ENCODE peak calls at places on chromosomes 3 and 15, in eight cellular contexts. S, C, F, G, R, J, O and V are unnamed samples.
A peak's percentile ranks its signal among the peaks of the same experiment; 100 is the strongest.

GRCh38 chr3:88816445-88816844 is 291.0 kb upstream of the EPHA3 start:
- DNase-seq in S (no peak), G (no peak), O (no peak), J (no peak), R (no peak), F (no peak), C (no peak), V (no peak)

GRCh38 chr15:68909601-68910000 is 20.7 kb upstream of the SPESP1 start:
- DNase-seq in F (no peak), C (no peak), R (no peak), O (no peak), J (no peak), S (no peak), G (no peak), V (no peak)

GRCh38 chr15:98671060-98672008 is 23.0 kb downstream of the IGF1R start:
- DNase-seq in R (no peak), J (no peak), G (no peak), F (no peak), S (peak; percentile 66), C (peak; percentile 52), O (no peak), V (no peak)

GRCh38 chr3:62335196-62335595 is 38.2 kb downstream of the FEZF2 start:
- DNase-seq in F (no peak), C (no peak), G (no peak), R (no peak), S (no peak), J (no peak), O (no peak), V (no peak)

GRCh38 chr3:27573780-27574437 is 89.7 kb upstream of the SLC4A7 start:
- DNase-seq in G (no peak), J (no peak), S (no peak), R (no peak), C (no peak), O (no peak), F (no peak), V (no peak)

GRCh38 chr3:51955893-51956770 is 951 bp downstream of the GPR62 start:
- DNase-seq in C (peak; percentile 84), J (no peak), G (no peak), O (peak; percentile 60), S (peak; percentile 86), R (peak; percentile 84), F (peak; percentile 48), V (peak; percentile 71)

GRCh38 chr3:149547413-149547812 is 72.9 kb downstream of the TM4SF4 start:
- DNase-seq in C (no peak), J (no peak), S (no peak), F (no peak), R (peak; percentile 90), G (no peak), O (no peak), V (peak; percentile 18)

GRCh38 chr15:77749236-77749997 is 116.7 kb upstream of the LINGO1 start:
- DNase-seq in S (peak; percentile 74), C (peak; percentile 31), F (no peak), G (no peak), R (no peak), O (no peak), J (no peak), V (no peak)

GRCh38 chr3:134387293-134387692 is 13.0 kb upstream of the AMOTL2 start:
- DNase-seq in S (no peak), F (no peak), G (no peak), R (no peak), J (no peak), O (no peak), C (no peak), V (no peak)

GRCh38 chr3:156819842-156820686 is 6.1 kb upstream of the LEKR1 start:
- DNase-seq in F (no peak), S (no peak), O (no peak), R (no peak), J (no peak), G (no peak), C (no peak), V (no peak)

GRCh38 chr3:43757613-43758012 is 66.9 kb downstream of the ABHD5 start:
- DNase-seq in C (no peak), F (no peak), J (no peak), O (no peak), G (no peak), S (no peak), R (no peak), V (no peak)

GRCh38 chr15:69757186-69757585 is 304.6 kb downstream of the RPLP1 start:
- DNase-seq in C (no peak), G (no peak), S (no peak), R (no peak), O (no peak), J (no peak), F (peak; percentile 43), V (no peak)

GRCh38 chr3:66490984-66491383 is 9.8 kb downstream of the LRIG1 start:
- DNase-seq in R (no peak), J (no peak), F (no peak), C (peak; percentile 74), S (no peak), G (no peak), O (no peak), V (no peak)

GRCh38 chr3:161233557-161233956 is 12.4 kb downstream of the NMD3 start:
- DNase-seq in O (no peak), F (no peak), G (no peak), R (no peak), S (no peak), C (no peak), J (no peak), V (no peak)

GRCh38 chr3:4320453-4320852 is 17.3 kb downstream of the SETMAR start:
- DNase-seq in C (no peak), O (no peak), G (no peak), F (no peak), S (no peak), J (no peak), R (no peak), V (no peak)

GRCh38 chr3:127999509-128000106 is 52.6 kb upstream of the SEC61A1 start:
- DNase-seq in C (no peak), G (no peak), J (no peak), F (no peak), R (no peak), S (no peak), O (no peak), V (no peak)

GRCh38 chr3:11457126-11457525 is 184.9 kb downstream of the ATG7 start:
- DNase-seq in R (no peak), S (no peak), O (no peak), C (no peak), G (no peak), J (no peak), F (no peak), V (no peak)

GRCh38 chr3:11095932-11096265 is 58.4 kb upstream of the HRH1 start:
- DNase-seq in S (peak; percentile 62), O (no peak), F (no peak), G (no peak), R (no peak), C (peak; percentile 23), J (no peak), V (no peak)

GRCh38 chr3:117486709-117487394 is 777.3 kb downstream of the TUSC7 start:
- DNase-seq in J (no peak), F (no peak), R (no peak), S (no peak), C (peak; percentile 35), G (no peak), O (no peak), V (no peak)

DNA sequence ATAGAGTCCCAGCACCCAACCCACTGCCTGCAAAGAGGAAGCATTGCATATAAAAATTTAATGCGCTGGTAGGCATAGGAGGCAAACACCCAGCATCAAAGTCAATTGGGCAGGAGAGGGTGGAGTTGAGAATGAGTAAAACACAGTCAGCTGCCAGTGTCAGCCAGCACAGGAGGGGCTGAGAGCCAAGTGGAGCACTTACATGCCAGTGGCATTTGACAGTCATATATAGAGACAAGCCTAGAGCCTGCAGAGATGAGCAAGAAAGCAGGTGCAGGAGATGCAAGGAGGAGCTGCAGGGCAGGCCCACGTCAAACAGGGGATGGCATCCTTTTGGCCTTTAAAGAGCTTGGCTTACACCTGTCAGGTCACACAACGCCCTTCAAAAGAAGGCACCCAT is 27.6 kb upstream of the ZFAND6 start:
- DNase-seq in F (no peak), C (no peak), S (no peak), G (no peak), J (no peak), R (no peak), O (no peak), V (no peak)
- H3K27ac ChIP-seq in F (no peak overlapping the region), C (no peak overlapping the region), S (no peak overlapping the region), G (no peak overlapping the region), J (no peak overlapping the region), R (no peak overlapping the region), O (no peak overlapping the region), V (no peak overlapping the region)

GRCh38 chr15:64444836-64445235 is 15.5 kb upstream of the ZNF609 start:
- DNase-seq in S (no peak), F (no peak), C (no peak), G (no peak), O (no peak), R (no peak), J (no peak), V (no peak)
- H3K27ac ChIP-seq in S (no peak overlapping the region), F (no peak overlapping the region), C (no peak overlapping the region), G (no peak overlapping the region), O (no peak overlapping the region), R (peak overlapping the region; percentile 13), J (no peak overlapping the region), V (no peak overlapping the region)

DNA sequence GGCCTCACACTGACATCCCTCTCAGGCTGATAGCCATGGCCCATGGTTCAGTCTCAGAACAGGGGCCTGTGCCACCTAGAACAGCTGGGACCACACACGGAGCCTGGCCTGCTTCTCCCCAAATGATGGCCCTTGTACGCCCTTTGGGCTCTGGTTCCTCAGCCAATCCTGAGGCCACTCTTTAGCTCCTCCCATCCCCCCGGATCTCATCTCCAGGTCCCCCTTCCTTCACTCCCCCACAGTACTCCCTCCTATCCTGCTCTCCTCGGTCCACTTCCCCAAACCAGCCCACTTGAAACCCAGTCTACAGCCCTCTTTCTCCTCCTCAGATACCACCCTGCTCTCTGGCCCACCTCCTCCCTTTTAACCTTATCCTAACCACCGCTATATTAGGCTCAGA is 17.8 kb upstream of the ZFYVE19 start:
- DNase-seq in F (no peak), R (no peak), S (no peak), C (no peak), G (no peak), O (no peak), J (peak; percentile 31), V (no peak)
- H3K27ac ChIP-seq in F (no peak overlapping the region), R (no peak overlapping the region), S (no peak overlapping the region), C (no peak overlapping the region), G (no peak overlapping the region), O (no peak overlapping the region), J (peak overlapping the region; percentile 9), V (no peak overlapping the region)

DNA sequence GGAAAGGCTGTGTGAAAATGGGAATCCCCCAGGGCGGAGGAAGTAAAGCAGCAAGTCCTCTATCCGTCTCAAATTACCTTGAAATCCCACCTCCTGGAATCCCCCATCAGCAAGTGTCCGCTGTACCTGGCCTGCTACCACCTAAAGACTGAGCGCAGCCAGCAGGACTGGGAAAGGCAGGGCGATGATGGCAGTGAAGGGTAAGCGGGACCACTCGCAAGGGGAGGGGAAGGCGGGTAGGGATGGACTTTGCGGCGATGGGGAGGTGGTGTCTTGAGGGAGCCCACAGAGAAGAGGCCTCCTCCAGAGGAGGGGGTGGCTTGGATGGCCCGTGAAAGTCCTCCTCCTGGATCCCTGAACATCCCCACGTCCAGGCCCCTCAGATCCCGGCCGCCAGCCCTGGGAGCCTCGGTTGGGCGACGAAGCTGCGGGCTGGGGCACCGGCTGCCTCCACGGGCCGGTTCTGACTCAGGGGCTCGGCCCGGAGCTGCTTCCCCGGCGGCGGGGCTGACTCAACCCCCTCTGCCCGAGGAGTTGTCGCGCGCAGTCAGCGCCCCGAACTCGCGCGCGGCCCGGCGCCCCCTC is 595 bp downstream of the LARP6 start:
- DNase-seq in S (peak; percentile 79), R (peak; percentile 70), G (no peak), O (no peak), C (peak; percentile 66), J (no peak), F (no peak), V (no peak)
- H3K27ac ChIP-seq in S (no peak overlapping the region), R (peak overlapping the region; percentile 97), G (peak overlapping the region; percentile 94), O (peak overlapping the region; percentile 68), C (no peak overlapping the region), J (peak overlapping the region; percentile 87), F (no peak overlapping the region), V (peak overlapping the region; percentile 99)